ENCODE peak calls at places on chromosomes 13 and 19, in eight cellular contexts. T, Y, B, O, X, G, K and Z are unnamed samples.

GRCh38 chr13:95893861-95894260 is 159.3 kb downstream of the UGGT2 start:
- DNase-seq in X (no peak), O (no peak), Y (no peak), B (no peak), G (no peak), K (no peak), T (no peak), Z (no peak)

GRCh38 chr13:45472171-45472705 is 7.5 kb downstream of the COG3 start:
- DNase-seq in O (no peak), B (no peak), Y (no peak), T (no peak), G (no peak), X (no peak), K (no peak), Z (no peak)

GRCh38 chr13:49213997-49214916 is 5.9 kb upstream of the MLNR start:
- DNase-seq in T (no peak), X (no peak), Y (no peak), B (no peak), K (no peak), O (no peak), G (no peak), Z (no peak)

GRCh38 chr19:2371656-2372055 is 11.6 kb downstream of the TMPRSS9 start:
- DNase-seq in T (peak), X (no peak), G (peak), K (no peak), O (peak), B (no peak), Y (no peak), Z (no peak)

GRCh38 chr13:65540064-65540635 is 1690.0 kb downstream of the PCDH9 start:
- DNase-seq in T (no peak), B (no peak), Y (no peak), K (no peak), X (no peak), G (peak), O (peak), Z (no peak)

GRCh38 chr19:28424041-28424440 is 788.9 kb downstream of the UQCRFS1 start:
- DNase-seq in B (no peak), K (no peak), O (no peak), G (no peak), Y (no peak), T (no peak), X (no peak), Z (no peak)

GRCh38 chr19:50383307-50383851 is 768 bp upstream of the POLD1 start:
- DNase-seq in X (no peak), O (no peak), G (no peak), T (no peak), K (no peak), B (no peak), Y (no peak), Z (no peak)

GRCh38 chr13:47628666-47629065 is 372.4 kb downstream of the SUCLA2 start:
- DNase-seq in G (peak), K (no peak), X (no peak), Y (no peak), B (no peak), O (no peak), T (peak), Z (no peak)

GRCh38 chr13:88461272-88462009 is 790.3 kb downstream of the SLITRK5 start:
- DNase-seq in O (no peak), B (no peak), T (no peak), K (no peak), G (no peak), X (no peak), Y (no peak), Z (no peak)

GRCh38 chr13:30697177-30697953 is 38.0 kb upstream of the ALOX5AP start:
- DNase-seq in T (no peak), K (no peak), O (peak), B (no peak), Y (no peak), X (no peak), G (peak), Z (peak)

GRCh38 chr13:109500146-109500773 is 286.1 kb downstream of the IRS2 start:
- DNase-seq in Y (no peak), B (peak), T (no peak), G (no peak), K (no peak), O (peak), X (no peak), Z (no peak)

GRCh38 chr13:44906758-44907157 is 82.5 kb downstream of the NUFIP1 start:
- DNase-seq in G (peak), X (no peak), K (no peak), B (no peak), T (no peak), Y (no peak), O (peak), Z (no peak)

GRCh38 chr13:67048084-67048792 is 181.9 kb downstream of the PCDH9 start:
- DNase-seq in O (peak), B (peak), G (peak), Y (no peak), X (no peak), K (no peak), T (peak), Z (no peak)

GRCh38 chr13:33349996-33350826 is 64.7 kb upstream of the STARD13 start:
- DNase-seq in K (no peak), T (peak), B (peak), X (peak), Y (no peak), G (peak), O (peak), Z (peak)

GRCh38 chr13:98575876-98576214 is 1.1 kb downstream of the STK24 start:
- DNase-seq in O (no peak), K (no peak), B (no peak), Y (no peak), T (no peak), G (no peak), X (no peak), Z (no peak)

GRCh38 chr19:33736158-33736557 is 60.5 kb upstream of the KCTD15 start:
- DNase-seq in B (no peak), Y (no peak), T (no peak), K (no peak), O (no peak), G (no peak), X (no peak), Z (no peak)

GRCh38 chr13:28161370-28161769 is 23.0 kb downstream of the PAN3 start:
- DNase-seq in B (no peak), O (peak), T (peak), Y (no peak), X (no peak), K (no peak), G (peak), Z (no peak)

GRCh38 chr13:36713842-36714241 is 40.0 kb downstream of the SERTM1 start:
- DNase-seq in G (no peak), K (no peak), B (no peak), T (no peak), Y (no peak), X (no peak), O (no peak), Z (no peak)

GRCh38 chr13:109309625-109310363 is 476.6 kb downstream of the IRS2 start:
- DNase-seq in G (no peak), B (no peak), K (no peak), O (no peak), T (no peak), X (no peak), Y (no peak), Z (no peak)

GRCh38 chr13:107608736-107609135 is 606.6 kb downstream of the LIG4 start:
- DNase-seq in K (no peak), Y (no peak), X (no peak), G (no peak), B (no peak), O (no peak), T (no peak), Z (no peak)

GRCh38 chr13:30033681-30034447 is 183.4 kb upstream of the UBL3 start:
- DNase-seq in Y (no peak), B (no peak), T (peak), K (no peak), O (peak), X (no peak), G (peak), Z (no peak)

GRCh38 chr13:25085125-25085742 is 10.7 kb upstream of the PABPC3 start:
- DNase-seq in B (peak), K (no peak), X (peak), O (peak), G (peak), Y (no peak), T (peak), Z (no peak)

GRCh38 chr19:20787766-20788165 is 11.7 kb downstream of the ZNF66 start:
- DNase-seq in X (no peak), T (peak), G (no peak), K (no peak), B (no peak), O (no peak), Y (no peak), Z (no peak)

GRCh38 chr13:98141938-98142426 is 912 bp upstream of the FARP1 start:
- DNase-seq in K (no peak), X (no peak), G (peak), O (no peak), T (no peak), B (peak), Y (no peak), Z (peak)

GRCh38 chr19:39356647-39357046 is 14.4 kb downstream of the SAMD4B start:
- DNase-seq in Y (no peak), X (no peak), B (no peak), T (no peak), G (no peak), K (no peak), O (no peak), Z (no peak)

GRCh38 chr13:112143046-112143752 is 76.2 kb downstream of the SOX1 start:
- DNase-seq in T (no peak), B (no peak), O (no peak), X (no peak), G (no peak), Y (no peak), K (no peak), Z (no peak)

GRCh38 chr13:42525035-42525504 is 48.9 kb upstream of the TNFSF11 start:
- DNase-seq in T (peak), B (peak), X (no peak), K (no peak), G (peak), O (peak), Y (no peak), Z (no peak)